ENCODE peak calls at places on chromosomes 6 and 20, in ten cellular contexts. A, M, G, N, Z, B, F, I, D and O are unnamed samples.

GRCh38 chr6:87126501-87126900 is 28.9 kb upstream of the ZNF292 start:
- DNase-seq in A (no peak), M (no peak), G (no peak), N (no peak), Z (no peak), B (no peak), F (no peak), I (no peak), D (no peak), O (no peak)

GRCh38 chr6:159540152-159540551 is 152.9 kb downstream of the SOD2 start:
- DNase-seq in A (no peak), M (no peak), G (no peak), N (no peak), Z (peak), B (no peak), F (no peak), I (no peak), D (no peak), O (no peak)

GRCh38 chr6:105519954-105520353 is 117.1 kb upstream of the PREP start:
- DNase-seq in A (no peak), M (no peak), G (no peak), N (no peak), Z (peak), B (no peak), F (no peak), I (no peak), D (no peak), O (no peak)

GRCh38 chr6:3455121-3455489 is 1.7 kb downstream of the SLC22A23 start:
- DNase-seq in A (no peak), M (no peak), G (no peak), N (no peak), Z (no peak), B (no peak), F (peak), I (no peak), D (peak), O (no peak)

GRCh38 chr20:41081276-41081814 is 52.7 kb downstream of the TOP1 start:
- DNase-seq in A (peak), M (peak), G (no peak), N (no peak), Z (no peak), B (no peak), F (no peak), I (no peak), D (no peak), O (no peak)

GRCh38 chr6:125169058-125169457 is 15.5 kb downstream of the TPD52L1 start:
- DNase-seq in A (peak), M (no peak), G (no peak), N (no peak), Z (no peak), B (no peak), F (no peak), I (no peak), D (no peak), O (no peak)

GRCh38 chr20:33299111-33299603 is 16.1 kb downstream of the BPIFB1 start:
- DNase-seq in A (peak), M (peak), G (peak), N (no peak), Z (peak), B (no peak), F (peak), I (peak), D (peak), O (peak)

GRCh38 chr20:32823737-32824588 is 4.2 kb downstream of the MAPRE1 start:
- DNase-seq in A (peak), M (no peak), G (no peak), N (no peak), Z (no peak), B (no peak), F (no peak), I (no peak), D (no peak), O (no peak)

GRCh38 chr6:170403451-170403850 is 96.9 kb downstream of the FAM120B start:
- DNase-seq in A (peak), M (peak), G (no peak), N (no peak), Z (no peak), B (no peak), F (no peak), I (no peak), D (no peak), O (no peak)

GRCh38 chr6:15001511-15001910 is 244.4 kb upstream of the JARID2 start:
- DNase-seq in A (no peak), M (no peak), G (no peak), N (no peak), Z (no peak), B (no peak), F (no peak), I (no peak), D (no peak), O (no peak)

GRCh38 chr6:73049971-73050594 is 175.2 kb downstream of the KHDC1L start:
- DNase-seq in A (no peak), M (no peak), G (no peak), N (no peak), Z (no peak), B (no peak), F (no peak), I (no peak), D (no peak), O (no peak)

GRCh38 chr20:57652865-57653545 is 32.8 kb upstream of the ZBP1 start:
- DNase-seq in A (peak), M (no peak), G (no peak), N (no peak), Z (no peak), B (no peak), F (peak), I (no peak), D (peak), O (no peak)

GRCh38 chr20:38836991-38837390 is 31.5 kb downstream of the PPP1R16B start:
- DNase-seq in A (no peak), M (no peak), G (no peak), N (no peak), Z (no peak), B (no peak), F (no peak), I (no peak), D (no peak), O (no peak)

GRCh38 chr6:100775667-100776066 is 105.5 kb downstream of the ASCC3 start:
- DNase-seq in A (peak), M (no peak), G (peak), N (no peak), Z (no peak), B (no peak), F (no peak), I (no peak), D (no peak), O (no peak)

GRCh38 chr20:41174782-41175181 is 37.4 kb downstream of the PLCG1 start:
- DNase-seq in A (no peak), M (no peak), G (no peak), N (no peak), Z (peak), B (no peak), F (peak), I (no peak), D (peak), O (no peak)

GRCh38 chr20:45070932-45071632 is 29.8 kb downstream of the KCNS1 start:
- DNase-seq in A (no peak), M (peak), G (no peak), N (no peak), Z (peak), B (no peak), F (no peak), I (peak), D (no peak), O (no peak)

GRCh38 chr6:131574686-131575085 is 1.7 kb downstream of the ARG1 start:
- DNase-seq in A (no peak), M (no peak), G (no peak), N (no peak), Z (no peak), B (no peak), F (no peak), I (no peak), D (no peak), O (no peak)

GRCh38 chr20:63735859-63736718 is at the start of gene LIME1:
- DNase-seq in A (peak), M (no peak), G (no peak), N (no peak), Z (no peak), B (no peak), F (peak), I (peak), D (peak), O (peak)

GRCh38 chr20:23362392-23363256 is 642 bp downstream of the GZF1 start:
- DNase-seq in A (no peak), M (peak), G (peak), N (no peak), Z (peak), B (no peak), F (peak), I (peak), D (peak), O (peak)

GRCh38 chr20:44180814-44181213 is 6.2 kb downstream of the JPH2 start:
- DNase-seq in A (peak), M (no peak), G (no peak), N (no peak), Z (no peak), B (no peak), F (no peak), I (no peak), D (no peak), O (no peak)

GRCh38 chr6:89939144-89939543 is 44.9 kb downstream of the GJA10 start:
- DNase-seq in A (no peak), M (no peak), G (no peak), N (no peak), Z (no peak), B (no peak), F (no peak), I (no peak), D (no peak), O (no peak)

GRCh38 chr6:80608881-80609280 is 502.4 kb downstream of the BCKDHB start:
- DNase-seq in A (peak), M (peak), G (no peak), N (peak), Z (peak), B (peak), F (no peak), I (no peak), D (no peak), O (no peak)

GRCh38 chr6:53417141-53417540 is 68.4 kb upstream of the ELOVL5 start:
- DNase-seq in A (no peak), M (no peak), G (no peak), N (no peak), Z (no peak), B (no peak), F (no peak), I (no peak), D (no peak), O (no peak)

GRCh38 chr6:91273729-91274128 is 686.9 kb upstream of the MAP3K7 start:
- DNase-seq in A (no peak), M (peak), G (no peak), N (no peak), Z (no peak), B (peak), F (no peak), I (no peak), D (no peak), O (no peak)

GRCh38 chr6:111837641-111838500 is 35.4 kb downstream of the FYN start:
- DNase-seq in A (no peak), M (no peak), G (no peak), N (no peak), Z (no peak), B (no peak), F (no peak), I (no peak), D (no peak), O (peak)

GRCh38 chr20:23234311-23235078 is 116.1 kb upstream of the NXT1 start:
- DNase-seq in A (peak), M (no peak), G (no peak), N (no peak), Z (no peak), B (peak), F (no peak), I (no peak), D (no peak), O (no peak)

GRCh38 chr6:133863228-133863627 is 25.7 kb upstream of the TCF21 start:
- DNase-seq in A (no peak), M (no peak), G (no peak), N (no peak), Z (no peak), B (no peak), F (no peak), I (no peak), D (no peak), O (no peak)